ENCODE peak calls at places on chromosome 5, in five cellular contexts. A, C, Q, L and W are unnamed samples.

GRCh38 chr5:3009605-3010004 is 258.1 kb upstream of the IRX2 start:
- DNase-seq in A (no peak), Q (no peak), C (no peak), L (no peak), W (no peak)

GRCh38 chr5:14451866-14452265 is 129.7 kb upstream of the OTULINL start:
- DNase-seq in A (no peak), C (no peak), Q (no peak), L (no peak), W (no peak)

GRCh38 chr5:93277001-93277400 is 304.0 kb downstream of the NR2F1-AS1 start:
- DNase-seq in Q (no peak), C (no peak), A (no peak), L (no peak), W (no peak)

GRCh38 chr5:108418172-108418571 is 36.3 kb upstream of the FBXL17 start:
- DNase-seq in L (peak), A (no peak), Q (peak), C (peak), W (no peak)

GRCh38 chr5:147346006-147346561 is 111.3 kb downstream of the STK32A start:
- DNase-seq in A (no peak), L (no peak), C (no peak), Q (no peak), W (no peak)

GRCh38 chr5:77641397-77641943 is 3.0 kb upstream of the OTP start:
- DNase-seq in Q (no peak), L (no peak), C (no peak), A (no peak), W (no peak)

GRCh38 chr5:173953528-173954090 is 35.4 kb upstream of the C5orf47 start:
- DNase-seq in Q (no peak), L (no peak), C (no peak), A (no peak), W (no peak)

GRCh38 chr5:87829214-87829551 is 416.5 kb upstream of the CCNH start:
- DNase-seq in L (no peak), C (no peak), A (no peak), Q (no peak), W (no peak)

GRCh38 chr5:151740958-151741373 is 17.5 kb downstream of the ATOX1 start:
- DNase-seq in A (no peak), L (no peak), Q (no peak), C (no peak), W (no peak)

GRCh38 chr5:123561230-123561629 is 49.3 kb downstream of the CSNK1G3 start:
- DNase-seq in C (no peak), A (no peak), L (no peak), Q (no peak), W (no peak)

GRCh38 chr5:174082286-174082685 is 36.8 kb downstream of the NSG2 start:
- DNase-seq in C (no peak), A (no peak), Q (no peak), L (no peak), W (no peak)

GRCh38 chr5:137497396-137498290 is 1.5 kb downstream of the SPOCK1 start:
- DNase-seq in C (no peak), A (peak), Q (no peak), L (peak), W (no peak)

GRCh38 chr5:133751846-133752245 is 139.5 kb upstream of the FSTL4 start:
- DNase-seq in Q (no peak), C (no peak), L (no peak), A (no peak), W (no peak)

GRCh38 chr5:54944364-54944763 is 41.0 kb downstream of the ESM1 start:
- DNase-seq in A (no peak), L (no peak), C (no peak), Q (no peak), W (no peak)

GRCh38 chr5:140591747-140592372 is 27.2 kb downstream of the SLC35A4 start:
- DNase-seq in A (no peak), L (no peak), Q (no peak), C (no peak), W (no peak)

GRCh38 chr5:124355928-124356327 is 390.5 kb downstream of the ZNF608 start:
- DNase-seq in A (no peak), L (no peak), C (no peak), Q (no peak), W (no peak)

GRCh38 chr5:14873093-14873492 is 1.5 kb upstream of the ANKH start:
- DNase-seq in A (no peak), C (no peak), Q (no peak), L (no peak), W (no peak)

GRCh38 chr5:84290161-84290560 is 94.5 kb downstream of the EDIL3 start:
- DNase-seq in C (peak), Q (no peak), A (no peak), L (no peak), W (no peak)

GRCh38 chr5:93717162-93717561 is 24.2 kb downstream of the POU5F2 start:
- DNase-seq in Q (no peak), L (no peak), A (no peak), C (no peak), W (no peak)

GRCh38 chr5:174624754-174625506 is 99.5 kb upstream of the MSX2 start:
- DNase-seq in L (no peak), A (no peak), Q (peak), C (no peak), W (no peak)

GRCh38 chr5:26343801-26344310 is 694.5 kb downstream of the CDH9 start:
- DNase-seq in Q (no peak), C (no peak), L (no peak), A (no peak), W (no peak)

GRCh38 chr5:125865166-125865815 is 557.9 kb upstream of the GRAMD2B start:
- DNase-seq in C (no peak), Q (no peak), A (no peak), L (no peak), W (no peak)

GRCh38 chr5:170416526-170416925 is 27.4 kb upstream of the KCNMB1 start:
- DNase-seq in L (no peak), A (no peak), Q (no peak), C (no peak), W (no peak)

GRCh38 chr5:54528633-54529032 is 11.1 kb downstream of the SNX18 start:
- DNase-seq in L (no peak), A (no peak), C (no peak), Q (no peak), W (no peak)

GRCh38 chr5:172115541-172115982 is 72.5 kb downstream of the STK10 start:
- DNase-seq in L (no peak), C (no peak), A (no peak), Q (no peak), W (no peak)

GRCh38 chr5:180208435-180209081 is 453 bp downstream of the RASGEF1C start:
- DNase-seq in L (no peak), Q (no peak), C (no peak), A (no peak), W (peak)

GRCh38 chr5:136891601-136892000 is 526.3 kb upstream of the TRPC7 start:
- DNase-seq in Q (no peak), A (no peak), C (no peak), L (no peak), W (no peak)

GRCh38 chr5:88952996-88953643 is 70.1 kb upstream of the MEF2C start:
- DNase-seq in L (no peak), A (no peak), Q (no peak), C (no peak), W (no peak)

GRCh38 chr5:19258686-19259085 is 729.3 kb downstream of the CDH18 start:
- DNase-seq in Q (no peak), L (no peak), C (no peak), A (no peak), W (no peak)

GRCh38 chr5:159067201-159067600 is 32.5 kb downstream of the EBF1 start:
- DNase-seq in L (no peak), C (no peak), Q (no peak), A (no peak), W (no peak)

GRCh38 chr5:61886214-61886613 is 419.8 kb upstream of the KIF2A start:
- DNase-seq in Q (no peak), L (no peak), A (no peak), C (no peak), W (no peak)

GRCh38 chr5:71483355-71483754 is 27.9 kb downstream of the BDP1 start:
- DNase-seq in C (no peak), A (no peak), L (no peak), Q (no peak), W (no peak)

GRCh38 chr5:134003064-134003956 is 1.5 kb downstream of the VDAC1 start:
- DNase-seq in C (no peak), Q (no peak), A (no peak), L (no peak), W (no peak)

GRCh38 chr5:8500426-8500825 is 631.5 kb downstream of the MTRR start:
- DNase-seq in Q (peak), C (no peak), L (no peak), A (no peak), W (no peak)

GRCh38 chr5:159874308-159874707 is 42.0 kb upstream of the ADRA1B start:
- DNase-seq in Q (no peak), L (no peak), A (no peak), C (no peak), W (no peak)

GRCh38 chr5:58871648-58872242 is 288.9 kb downstream of the RAB3C start:
- DNase-seq in A (no peak), Q (no peak), L (no peak), C (no peak), W (no peak)